ENCODE peak calls at places on chromosomes 5 and 9, in nine cellular contexts. B is A549; X is CD8-positive, alpha-beta memory T cell; D is aorta; U is endothelial cell of umbilical vein; R is SK-N-SH; N is Peyer's patch; M is ascending aorta; V is tibial artery. F is an unnamed sample. For H3K4me1, the result is how much of the 10 kb centered on the place peaks cover.

GRCh38 chr9:112409758-112410157 is 29.9 kb downstream of the HSDL2 start:
- DNase-seq in B (no peak), X (no peak), D (no peak), U (no peak), R (no peak), N (no peak), M (no peak), V (no peak), F (no peak)

GRCh38 chr5:97297063-97297715 is 114.1 kb upstream of the RIOK2 start:
- DNase-seq in B (no peak), X (no peak), D (no peak), U (peak), R (peak), N (no peak), M (no peak), V (no peak), F (peak)

GRCh38 chr5:170429014-170429413 is 39.8 kb upstream of the KCNMB1 start:
- DNase-seq in B (peak), X (no peak), D (no peak), U (no peak), R (peak), N (no peak), M (no peak), V (peak), F (no peak)

GRCh38 chr9:74645007-74645639 is 148.0 kb downstream of the RORB start:
- DNase-seq in B (no peak), X (no peak), D (no peak), U (peak), R (peak), N (no peak), M (no peak), V (no peak), F (no peak)

GRCh38 chr5:431001-431710 is 11.8 kb upstream of the EXOC3 start:
- DNase-seq in B (peak), X (peak), D (peak), U (peak), R (peak), N (peak), M (no peak), V (peak), F (no peak)

GRCh38 chr9:93642961-93643360 is 66.6 kb downstream of the PHF2 start:
- DNase-seq in B (no peak), X (no peak), D (no peak), U (no peak), R (no peak), N (no peak), M (no peak), V (peak), F (no peak)

GRCh38 chr9:104091708-104092107 is 2.4 kb upstream of the SMC2 start:
- DNase-seq in B (no peak), X (no peak), D (no peak), U (peak), R (no peak), N (no peak), M (no peak), V (peak), F (no peak)

GRCh38 chr5:23727271-23727670 is 219.9 kb downstream of the PRDM9 start:
- DNase-seq in B (no peak), X (no peak), D (no peak), U (no peak), R (no peak), N (no peak), M (no peak), V (no peak), F (no peak)

GRCh38 chr9:77020438-77021264 is 1.2 kb downstream of the FOXB2 start:
- DNase-seq in B (no peak), X (no peak), D (peak), U (no peak), R (peak), N (no peak), M (no peak), V (no peak), F (no peak)

GRCh38 chr9:100933656-100934055 is 94.9 kb upstream of the PLPPR1 start:
- DNase-seq in B (no peak), X (no peak), D (no peak), U (no peak), R (no peak), N (no peak), M (no peak), V (no peak), F (no peak)

GRCh38 chr5:278646-279045 is 7.2 kb downstream of the PDCD6 start:
- DNase-seq in B (no peak), X (no peak), D (no peak), U (no peak), R (no peak), N (no peak), M (no peak), V (no peak), F (no peak)

GRCh38 chr5:61019642-61020041 is 74.6 kb downstream of the NDUFAF2 start:
- DNase-seq in B (no peak), X (no peak), D (no peak), U (peak), R (no peak), N (no peak), M (no peak), V (no peak), F (no peak)

GRCh38 chr9:19174127-19174921 is 47.0 kb upstream of the PLIN2 start:
- DNase-seq in B (peak), X (no peak), D (peak), U (peak), R (peak), N (no peak), M (peak), V (peak), F (no peak)

GRCh38 chr9:76045217-76045616 is 154.7 kb downstream of the PCSK5 start:
- DNase-seq in B (no peak), X (no peak), D (no peak), U (no peak), R (no peak), N (no peak), M (no peak), V (no peak), F (no peak)

GRCh38 chr5:80070338-80071056 is 35.3 kb downstream of the THBS4 start:
- DNase-seq in B (no peak), X (no peak), D (no peak), U (no peak), R (no peak), N (no peak), M (no peak), V (no peak), F (no peak)

GRCh38 chr9:87198716-87199115 is 251.4 kb upstream of the GAS1 start:
- DNase-seq in B (no peak), X (no peak), D (no peak), U (no peak), R (no peak), N (no peak), M (no peak), V (no peak), F (no peak)

GRCh38 chr9:73199886-73200285 is 48.2 kb downstream of the ANXA1 start:
- DNase-seq in B (peak), X (no peak), D (no peak), U (peak), R (peak), N (no peak), M (no peak), V (no peak), F (no peak)

GRCh38 chr9:116051528-116051927 is 102.1 kb upstream of the PAPPA start:
- DNase-seq in B (no peak), X (no peak), D (no peak), U (no peak), R (no peak), N (no peak), M (no peak), V (no peak), F (no peak)

GRCh38 chr9:88747768-88748167 is 212.8 kb downstream of the NXNL2 start:
- DNase-seq in B (peak), X (no peak), D (no peak), U (peak), R (no peak), N (no peak), M (no peak), V (no peak), F (no peak)

GRCh38 chr5:75045071-75045470 is 7.3 kb downstream of the GCNT4 start:
- DNase-seq in B (no peak), X (no peak), D (no peak), U (no peak), R (no peak), N (no peak), M (no peak), V (no peak), F (no peak)

GRCh38 chr5:132905938-132906337 is 32.5 kb downstream of the LEAP2 start:
- DNase-seq in B (no peak), X (no peak), D (no peak), U (peak), R (no peak), N (no peak), M (no peak), V (no peak), F (no peak)

GRCh38 chr9:108014353-108014752 is 524.8 kb upstream of the KLF4 start:
- DNase-seq in B (no peak), X (no peak), D (no peak), U (no peak), R (no peak), N (no peak), M (no peak), V (no peak), F (no peak)

GRCh38 chr9:131310833-131311554 is 21.5 kb downstream of the PLPP7 start:
- DNase-seq in B (peak), X (peak), D (no peak), U (no peak), R (no peak), N (no peak), M (no peak), V (no peak), F (peak)

GRCh38 chr9:72424131-72424530 is 59.1 kb upstream of the ZFAND5 start:
- DNase-seq in B (no peak), X (no peak), D (no peak), U (no peak), R (no peak), N (no peak), M (no peak), V (no peak), F (no peak)

GRCh38 chr9:83583151-83584014 is 39.6 kb upstream of the IDNK start:
- DNase-seq in B (peak), X (no peak), D (no peak), U (peak), R (peak), N (no peak), M (no peak), V (peak), F (peak)

GRCh38 chr5:73796164-73797141 is 170.5 kb downstream of the ARHGEF28 start:
- DNase-seq in B (peak), X (no peak), D (no peak), U (peak), R (no peak), N (no peak), M (no peak), V (no peak), F (no peak)

GRCh38 chr5:167156446-167156845 is 1135.0 kb upstream of the WWC1 start:
- DNase-seq in B (no peak), X (no peak), D (no peak), U (no peak), R (no peak), N (no peak), M (no peak), V (no peak), F (no peak)

GRCh38 chr5:167160388-167160787 is 1131.1 kb upstream of the WWC1 start:
- DNase-seq in B (no peak), X (no peak), D (no peak), U (no peak), R (no peak), N (no peak), M (no peak), V (no peak), F (no peak)

GRCh38 chr5:167155387-167156051 is 1135.9 kb upstream of the WWC1 start:
- DNase-seq in B (no peak), X (no peak), D (no peak), U (no peak), R (no peak), N (no peak), M (no peak), V (no peak), F (no peak)

DNA sequence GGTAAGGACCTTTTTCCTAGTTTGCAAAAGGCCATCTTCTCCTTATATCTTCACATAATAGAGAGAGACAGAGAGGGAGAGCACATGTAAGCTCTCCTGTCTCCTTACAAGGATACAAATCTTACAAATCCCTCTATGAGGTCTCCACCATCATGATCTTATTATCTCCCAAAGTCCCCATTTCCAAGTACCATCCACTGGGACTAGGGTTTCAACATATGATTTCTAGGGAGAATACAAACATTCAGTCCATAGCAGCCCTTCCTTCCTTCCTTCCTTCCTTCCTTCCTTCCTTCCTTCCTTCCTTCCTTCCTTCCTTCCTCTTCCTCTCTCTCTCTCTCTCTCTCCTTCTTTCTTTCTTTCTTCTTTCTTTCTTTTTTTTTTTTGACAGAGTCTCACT is 1132.9 kb upstream of the WWC1 start:
- DNase-seq in B (no peak), X (no peak), D (no peak), U (no peak), R (no peak), N (no peak), M (no peak), V (no peak), F (no peak)
- H3K4me1 ChIP-seq in B (under half), X (under half), D (under half), U (under half), R (under half), N (under half), M (under half), V (under half), F (under half)

DNA sequence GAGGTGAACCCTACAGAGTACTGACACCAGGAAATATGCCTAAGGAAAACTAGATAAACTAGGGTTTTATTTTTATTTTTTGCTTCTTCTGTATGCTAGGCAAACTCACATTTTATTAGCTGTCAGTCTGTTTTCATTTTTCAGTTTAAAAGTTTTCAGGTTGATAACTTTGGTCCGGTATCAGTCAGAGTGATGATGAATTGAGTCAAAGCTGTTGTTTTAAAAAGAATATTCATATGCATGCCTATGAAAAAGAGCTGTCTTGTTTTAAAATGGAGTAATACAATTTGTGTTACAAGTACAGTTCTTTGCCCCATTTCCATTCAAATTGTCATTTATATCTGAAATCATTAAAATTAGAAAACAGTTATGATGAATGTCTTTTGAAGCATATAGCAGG is 22.6 kb downstream of the MAP3K1 start:
- DNase-seq in B (no peak), X (no peak), D (no peak), U (peak), R (no peak), N (no peak), M (no peak), V (no peak), F (no peak)
- H3K4me1 ChIP-seq in B (under half), X (half or more), D (under half), U (under half), R (half or more), N (under half), M (under half), V (under half), F (under half)

GRCh38 chr9:121171236-121171635 is 30.4 kb downstream of the RAB14 start:
- DNase-seq in B (no peak), X (no peak), D (no peak), U (peak), R (no peak), N (no peak), M (no peak), V (no peak), F (no peak)
- H3K4me1 ChIP-seq in B (under half), X (under half), D (under half), U (under half), R (under half), N (under half), M (under half), V (under half), F (under half)

GRCh38 chr9:69771775-69772418 is 12.1 kb upstream of the PTAR1 start:
- DNase-seq in B (no peak), X (no peak), D (no peak), U (no peak), R (no peak), N (no peak), M (no peak), V (no peak), F (no peak)
- H3K4me1 ChIP-seq in B (under half), X (under half), D (under half), U (under half), R (under half), N (under half), M (under half), V (under half), F (under half)

GRCh38 chr5:173922527-173922926 is 34.4 kb downstream of the CPEB4 start:
- DNase-seq in B (no peak), X (no peak), D (no peak), U (no peak), R (no peak), N (no peak), M (no peak), V (no peak), F (no peak)

GRCh38 chr5:173925449-173926071 is 37.4 kb downstream of the CPEB4 start:
- DNase-seq in B (peak), X (peak), D (no peak), U (peak), R (no peak), N (no peak), M (no peak), V (no peak), F (peak)

GRCh38 chr5:173924899-173925298 is 36.8 kb downstream of the CPEB4 start:
- DNase-seq in B (no peak), X (no peak), D (no peak), U (no peak), R (no peak), N (no peak), M (no peak), V (no peak), F (no peak)

GRCh38 chr5:173920866-173921265 is 32.7 kb downstream of the CPEB4 start:
- DNase-seq in B (no peak), X (no peak), D (no peak), U (no peak), R (no peak), N (no peak), M (no peak), V (no peak), F (no peak)

GRCh38 chr5:173923236-173924104 is 35.3 kb downstream of the CPEB4 start:
- DNase-seq in B (no peak), X (no peak), D (no peak), U (peak), R (no peak), N (no peak), M (no peak), V (no peak), F (no peak)
- H3K4me1 ChIP-seq in B (half or more), X (under half), D (under half), U (under half), R (under half), N (under half), M (half or more), V (half or more), F (under half)

GRCh38 chr5:127960126-127960744 is 123.3 kb upstream of the SLC12A2 start:
- DNase-seq in B (no peak), X (no peak), D (no peak), U (peak), R (no peak), N (no peak), M (no peak), V (no peak), F (no peak)

GRCh38 chr5:127961006-127961763 is 122.4 kb upstream of the SLC12A2 start:
- DNase-seq in B (no peak), X (no peak), D (no peak), U (peak), R (no peak), N (no peak), M (no peak), V (no peak), F (no peak)

GRCh38 chr5:127963233-127963632 is 120.3 kb upstream of the SLC12A2 start:
- DNase-seq in B (no peak), X (no peak), D (no peak), U (no peak), R (no peak), N (no peak), M (no peak), V (no peak), F (no peak)

GRCh38 chr5:127962491-127962890 is 121.1 kb upstream of the SLC12A2 start:
- DNase-seq in B (no peak), X (no peak), D (no peak), U (no peak), R (no peak), N (no peak), M (no peak), V (no peak), F (no peak)

DNA sequence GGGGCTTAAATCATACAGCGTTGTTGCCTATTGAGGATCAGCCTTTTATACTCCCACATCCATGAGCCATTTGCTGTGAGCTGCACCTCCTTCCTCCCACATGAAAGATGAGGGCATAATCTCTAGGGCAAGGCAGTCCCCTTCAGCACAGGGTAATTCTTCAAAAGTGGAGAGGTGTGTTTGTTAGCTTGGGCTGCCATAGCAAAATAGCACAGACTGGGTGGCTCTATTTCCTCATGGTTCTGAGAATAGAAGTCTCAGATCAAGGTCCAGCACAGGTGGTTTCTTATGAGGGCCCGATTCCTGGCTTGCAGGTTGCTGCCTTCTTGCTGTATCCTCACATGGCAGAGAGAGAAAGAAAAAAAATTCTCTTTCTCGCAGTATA is 121.8 kb upstream of the SLC12A2 start:
- DNase-seq in B (no peak), X (no peak), D (no peak), U (no peak), R (no peak), N (peak), M (no peak), V (no peak), F (no peak)
- H3K4me1 ChIP-seq in B (under half), X (under half), D (under half), U (under half), R (under half), N (under half), M (under half), V (under half), F (under half)

DNA sequence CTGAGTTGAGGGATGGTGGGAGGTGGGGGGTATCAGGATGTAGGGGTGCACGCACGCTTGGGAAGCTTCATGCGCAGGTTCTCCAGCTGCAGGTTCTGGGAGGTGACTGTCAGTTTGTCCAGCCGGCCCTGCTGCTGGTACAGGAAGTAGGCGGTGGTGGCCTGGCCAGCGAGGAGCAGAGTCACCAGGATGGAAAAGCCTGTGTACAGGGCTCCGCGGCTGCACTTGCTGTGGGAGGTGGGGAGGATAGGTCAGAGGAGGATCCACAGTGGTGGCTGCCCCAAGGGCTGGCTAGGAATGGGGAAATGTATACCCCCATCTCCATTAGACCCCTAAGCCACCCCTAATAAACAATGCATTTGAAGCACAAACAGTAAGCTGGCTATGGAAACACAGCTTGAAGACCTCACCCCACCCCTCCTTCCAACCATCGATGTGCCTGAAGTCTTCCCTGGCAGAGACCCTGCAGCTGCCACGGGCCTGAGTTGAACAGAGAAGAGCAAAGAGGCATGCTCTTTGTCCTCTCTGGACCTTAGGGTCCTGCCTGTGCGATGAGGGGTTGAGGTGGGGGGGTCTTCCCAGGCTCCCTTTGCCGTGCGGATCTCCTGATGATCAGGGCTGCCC is 5.5 kb downstream of the CD74 start:
- DNase-seq in B (no peak), X (no peak), D (no peak), U (no peak), R (no peak), N (no peak), M (no peak), V (no peak), F (no peak)
- H3K4me1 ChIP-seq in B (under half), X (under half), D (under half), U (under half), R (under half), N (under half), M (under half), V (under half), F (under half)